ENCODE peak calls at places on chromosomes 1 and 21, in eight cellular contexts. Q is posterior cingulate gyrus; J is NCI-H1092 treated with DMSO at 0.1 percent for 48 hours; A is lower lobe of right lung; W is mucosa of descending colon; U is Right ventricle myocardium superior; O is stimulated activated CD4-positive, alpha-beta T cell treated with anti-CD3 and anti-CD28 coated beads, Interleukin-1b, Interleukin-23, amount 100 ng/mL, for 4 hours; X is T-cell. B is an unnamed sample.

GRCh38 chr1:64343105-64343960 is 126.6 kb upstream of the CACHD1 start:
- DNase-seq in Q (no peak), J (no peak), A (no peak), W (no peak), U (no peak), O (no peak), X (no peak), B (no peak)

GRCh38 chr1:39016604-39017171 is 9.5 kb upstream of the NDUFS5 start:
- DNase-seq in Q (no peak), J (no peak), A (no peak), W (no peak), U (no peak), O (no peak), X (no peak), B (no peak)

GRCh38 chr1:244284641-244285156 is 167.0 kb downstream of the ADSS2 start:
- DNase-seq in Q (no peak), J (no peak), A (no peak), W (no peak), U (no peak), O (no peak), X (no peak), B (no peak)

GRCh38 chr1:7677111-7677510 is 94.0 kb upstream of the VAMP3 start:
- DNase-seq in Q (no peak), J (no peak), A (peak; percentile 8), W (peak; percentile 7), U (no peak), O (no peak), X (no peak), B (no peak)

GRCh38 chr21:44509539-44509938 is 30.5 kb downstream of the KRTAP10-1 start:
- DNase-seq in Q (peak; percentile 46), J (peak; percentile 59), A (peak; percentile 88), W (no peak), U (peak; percentile 85), O (no peak), X (no peak), B (peak; percentile 43)

GRCh38 chr1:40014812-40015594 is 25.5 kb upstream of the CAP1 start:
- DNase-seq in Q (no peak), J (no peak), A (no peak), W (no peak), U (no peak), O (no peak), X (no peak), B (no peak)

GRCh38 chr1:212254853-212255363 is 30.3 kb upstream of the PPP2R5A start:
- DNase-seq in Q (no peak), J (no peak), A (no peak), W (no peak), U (no peak), O (no peak), X (peak; percentile 11), B (no peak)

GRCh38 chr1:160401487-160401805 is 1.1 kb downstream of the VANGL2 start:
- DNase-seq in Q (no peak), J (peak; percentile 39), A (no peak), W (no peak), U (no peak), O (no peak), X (no peak), B (no peak)

GRCh38 chr1:24161270-24161669 is 18.3 kb upstream of the IL22RA1 start:
- DNase-seq in Q (no peak), J (no peak), A (no peak), W (peak; percentile 65), U (no peak), O (no peak), X (no peak), B (no peak)

GRCh38 chr1:225709101-225709500 is 56.2 kb upstream of the ENAH start:
- DNase-seq in Q (no peak), J (no peak), A (no peak), W (no peak), U (no peak), O (no peak), X (no peak), B (no peak)

GRCh38 chr1:30376054-30376453 is 347.3 kb downstream of the MATN1 start:
- DNase-seq in Q (no peak), J (no peak), A (no peak), W (no peak), U (no peak), O (no peak), X (no peak), B (no peak)

GRCh38 chr1:59128239-59128736 is 168.6 kb upstream of the FGGY start:
- DNase-seq in Q (no peak), J (no peak), A (no peak), W (no peak), U (no peak), O (no peak), X (no peak), B (no peak)

GRCh38 chr1:145999321-146000024 is 3.1 kb upstream of the TXNIP start:
- DNase-seq in Q (no peak), J (peak; percentile 97), A (no peak), W (no peak), U (peak; percentile 64), O (no peak), X (peak; percentile 49), B (peak; percentile 96)

GRCh38 chr1:119101563-119101962 is 38.9 kb downstream of the WARS2 start:
- DNase-seq in Q (no peak), J (no peak), A (no peak), W (no peak), U (no peak), O (no peak), X (no peak), B (no peak)

GRCh38 chr1:41045740-41046139 is 24.2 kb upstream of the SLFNL1 start:
- DNase-seq in Q (no peak), J (no peak), A (no peak), W (no peak), U (peak; percentile 49), O (no peak), X (no peak), B (no peak)

GRCh38 chr21:28359300-28359699 is 633.4 kb downstream of the LTN1 start:
- DNase-seq in Q (no peak), J (no peak), A (no peak), W (no peak), U (no peak), O (no peak), X (no peak), B (no peak)